ENCODE peak calls at places on chromosomes 3 and 15, in ten cellular contexts. M is gastrocnemius medialis, G is lower lobe of right lung, U is HepG2, D is IMR-90, Y is ascending aorta, K is K562, F is HCT116, T is fibroblast of lung, Q is suprapubic skin. O is an unnamed sample.

GRCh38 chr3:34837848-34838741 is 801.2 kb upstream of the ARPP21 start:
- DNase-seq in M (no peak), G (no peak), U (no peak), D (no peak), Y (no peak), K (no peak), F (no peak), T (peak; percentile 23), Q (no peak), O (no peak)

GRCh38 chr3:60827666-60828065 is 423.6 kb downstream of the FHIT start:
- DNase-seq in M (no peak), G (no peak), U (no peak), D (no peak), Y (no peak), K (no peak), F (no peak), T (no peak), Q (no peak), O (no peak)

GRCh38 chr15:50556642-50557371 is 10.3 kb upstream of the USP50 start:
- DNase-seq in M (no peak), G (no peak), U (no peak), D (no peak), Y (no peak), K (no peak), F (no peak), T (no peak), Q (no peak), O (no peak)

GRCh38 chr3:189167027-189167766 is 4.6 kb upstream of the TPRG1 start:
- DNase-seq in M (no peak), G (peak; percentile 77), U (no peak), D (no peak), Y (no peak), K (no peak), F (peak; percentile 70), T (no peak), Q (no peak), O (no peak)

GRCh38 chr3:168914662-168915061 is 748.9 kb downstream of the MECOM start:
- DNase-seq in M (no peak), G (no peak), U (no peak), D (peak; percentile 6), Y (no peak), K (no peak), F (no peak), T (peak; percentile 74), Q (no peak), O (no peak)

GRCh38 chr3:183295211-183295610 is 42.2 kb downstream of the B3GNT5 start:
- DNase-seq in M (peak; percentile 88), G (peak; percentile 57), U (peak; percentile 18), D (peak; percentile 91), Y (no peak), K (no peak), F (no peak), T (peak; percentile 85), Q (peak; percentile 67), O (no peak)

GRCh38 chr3:195714380-195715011 is 6.3 kb upstream of the MUC20 start:
- DNase-seq in M (peak; percentile 73), G (peak; percentile 38), U (no peak), D (no peak), Y (no peak), K (no peak), F (no peak), T (no peak), Q (no peak), O (no peak)

GRCh38 chr3:122689587-122689986 is 8.9 kb downstream of the PARP14 start:
- DNase-seq in M (no peak), G (no peak), U (peak; percentile 58), D (peak; percentile 39), Y (no peak), K (no peak), F (no peak), T (peak; percentile 58), Q (no peak), O (no peak)

GRCh38 chr3:192237992-192238608 is 489.2 kb downstream of the FGF12 start:
- DNase-seq in M (no peak), G (no peak), U (no peak), D (no peak), Y (no peak), K (no peak), F (no peak), T (no peak), Q (peak; percentile 40), O (no peak)

GRCh38 chr3:152470095-152470494 is 201.4 kb downstream of the MBNL1 start:
- DNase-seq in M (no peak), G (no peak), U (no peak), D (no peak), Y (no peak), K (no peak), F (no peak), T (no peak), Q (no peak), O (no peak)

GRCh38 chr15:46815765-46816164 is 901.5 kb upstream of the SEMA6D start:
- DNase-seq in M (no peak), G (no peak), U (no peak), D (no peak), Y (no peak), K (no peak), F (no peak), T (no peak), Q (no peak), O (no peak)

GRCh38 chr3:186209810-186210752 is 101.2 kb upstream of the ETV5 start:
- DNase-seq in M (peak; percentile 45), G (no peak), U (peak; percentile 84), D (peak; percentile 72), Y (no peak), K (peak; percentile 66), F (no peak), T (peak; percentile 82), Q (peak; percentile 66), O (no peak)

GRCh38 chr15:98754283-98755022 is 106.1 kb downstream of the IGF1R start:
- DNase-seq in M (no peak), G (no peak), U (no peak), D (peak; percentile 41), Y (no peak), K (no peak), F (no peak), T (peak; percentile 65), Q (no peak), O (no peak)
- H3K36me3 ChIP-seq in M (no peaks in the 10 kb centered on the region), G (no peaks in the 10 kb centered on the region), U (no peaks in the 10 kb centered on the region), D (no peaks in the 10 kb centered on the region), Y (no peaks in the 10 kb centered on the region), K (no peaks in the 10 kb centered on the region), F (no peaks in the 10 kb centered on the region), T (no peaks in the 10 kb centered on the region), Q (no peaks in the 10 kb centered on the region), O (no peaks in the 10 kb centered on the region)

DNA sequence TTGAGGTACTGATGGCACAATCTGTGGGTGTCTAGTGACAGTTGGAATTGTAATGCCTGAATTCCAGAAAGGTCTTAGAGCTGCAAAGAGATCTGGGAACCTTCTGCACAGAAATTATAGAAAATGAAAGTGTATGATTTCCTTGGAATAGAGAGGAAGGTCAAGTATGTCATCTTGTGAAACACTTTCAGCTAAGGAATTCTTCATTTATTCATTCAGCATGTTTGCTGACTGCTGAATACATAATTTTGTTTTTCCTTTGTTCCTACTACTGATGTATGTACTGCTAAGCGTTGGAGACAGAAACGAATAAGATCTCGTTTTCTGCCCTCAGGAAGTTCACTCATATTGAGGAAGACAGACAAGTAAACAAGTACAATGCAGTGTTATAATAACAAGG is 14.4 kb upstream of the IL20RB start:
- DNase-seq in M (no peak), G (no peak), U (no peak), D (no peak), Y (no peak), K (no peak), F (no peak), T (no peak), Q (no peak), O (no peak)
- H3K4me1 ChIP-seq in M (peaks cover 44% of the 10 kb centered on the region), G (peaks cover 57% of the 10 kb centered on the region), U (peaks cover 32% of the 10 kb centered on the region), D (peaks cover 2% of the 10 kb centered on the region), Y (peaks cover 8% of the 10 kb centered on the region), K (no peaks in the 10 kb centered on the region), F (no peaks in the 10 kb centered on the region), T (peaks cover 5% of the 10 kb centered on the region), Q (peaks cover 40% of the 10 kb centered on the region), O (no peaks in the 10 kb centered on the region)

DNA sequence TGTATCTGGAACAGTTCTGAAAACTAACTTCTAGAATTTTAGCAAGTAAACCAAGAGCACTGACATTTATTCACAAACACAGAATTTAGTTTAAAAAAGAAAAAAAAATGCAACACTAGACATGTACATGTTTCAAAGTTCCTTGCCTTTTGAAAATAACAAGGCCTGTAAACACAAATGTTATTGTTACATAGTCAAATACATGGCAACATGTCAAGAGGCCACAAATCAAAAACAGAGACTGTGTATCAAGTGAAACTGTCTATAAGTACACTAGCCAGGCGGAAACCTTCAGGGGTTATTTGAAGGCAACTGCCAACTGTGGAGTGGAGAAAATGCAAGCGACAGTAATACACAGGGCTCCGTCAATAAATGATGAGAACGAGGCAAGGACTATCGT is 547.6 kb downstream of the FOXP1 start:
- DNase-seq in M (no peak), G (no peak), U (no peak), D (no peak), Y (no peak), K (no peak), F (no peak), T (no peak), Q (no peak), O (no peak)
- H3K36me3 ChIP-seq in M (no peaks in the 10 kb centered on the region), G (peaks cover 51% of the 10 kb centered on the region), U (peaks cover 85% of the 10 kb centered on the region), D (peaks cover 53% of the 10 kb centered on the region), Y (peaks cover 48% of the 10 kb centered on the region), K (peaks cover 57% of the 10 kb centered on the region), F (no peaks in the 10 kb centered on the region), T (peaks cover 9% of the 10 kb centered on the region), Q (peaks cover 27% of the 10 kb centered on the region), O (peaks cover 25% of the 10 kb centered on the region)

GRCh38 chr15:33034588-33034987 is 159.9 kb downstream of the FMN1 start:
- DNase-seq in M (no peak), G (no peak), U (no peak), D (no peak), Y (no peak), K (no peak), F (no peak), T (no peak), Q (no peak), O (no peak)

GRCh38 chr15:33031324-33031736 is 163.2 kb downstream of the FMN1 start:
- DNase-seq in M (no peak), G (no peak), U (no peak), D (peak; percentile 75), Y (no peak), K (no peak), F (no peak), T (peak; percentile 77), Q (no peak), O (no peak)

GRCh38 chr15:33030315-33030714 is 164.2 kb downstream of the FMN1 start:
- DNase-seq in M (no peak), G (no peak), U (no peak), D (no peak), Y (no peak), K (no peak), F (no peak), T (no peak), Q (no peak), O (no peak)

GRCh38 chr15:33029247-33029646 is 165.3 kb downstream of the FMN1 start:
- DNase-seq in M (no peak), G (no peak), U (no peak), D (peak; percentile 15), Y (no peak), K (no peak), F (no peak), T (no peak), Q (no peak), O (no peak)

DNA sequence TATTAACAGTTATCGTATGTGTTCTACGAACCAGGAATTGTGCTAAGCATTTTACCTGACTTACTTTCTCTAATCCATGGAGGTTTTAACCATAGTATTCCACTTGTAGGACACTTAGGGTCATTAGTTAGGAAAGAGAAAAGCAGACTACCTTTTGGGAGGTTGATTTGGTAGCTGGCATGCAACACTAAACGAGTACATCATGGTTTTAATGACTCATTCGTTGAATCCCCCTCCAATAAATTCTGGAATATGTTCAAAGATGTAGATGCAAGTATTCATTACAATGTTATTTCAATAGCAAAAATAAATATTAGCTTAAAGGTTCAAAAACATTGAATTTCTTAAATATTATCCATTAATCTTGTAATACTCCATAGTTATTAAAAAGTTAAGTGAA is 162.5 kb downstream of the FMN1 start:
- DNase-seq in M (no peak), G (no peak), U (no peak), D (peak; percentile 53), Y (no peak), K (no peak), F (no peak), T (peak; percentile 45), Q (no peak), O (no peak)
- H3K4me1 ChIP-seq in M (peaks cover 25% of the 10 kb centered on the region), G (peaks cover 14% of the 10 kb centered on the region), U (no peaks in the 10 kb centered on the region), D (peaks cover 12% of the 10 kb centered on the region), Y (no peaks in the 10 kb centered on the region), K (no peaks in the 10 kb centered on the region), F (no peaks in the 10 kb centered on the region), T (peaks cover 4% of the 10 kb centered on the region), Q (peaks cover 23% of the 10 kb centered on the region), O (no peaks in the 10 kb centered on the region)